ENCODE peak calls at places on chromosomes 5 and 9, in five cellular contexts. One of them, this sample, is unnamed.

GRCh38 chr5:139752506-139753350 is 42.9 kb upstream of the PSD2 start:
- DNase-seq in SK-N-SH: peak; percentile 53
- DNase-seq in K562: peak; percentile 57
- DNase-seq in HepG2: no peak
- DNase-seq in HCT116: no peak
- DNase-seq in this sample: no peak

GRCh38 chr9:113955076-113955752 is 79.1 kb downstream of the ZNF618 start:
- DNase-seq in HCT116: no peak
- DNase-seq in K562: no peak
- DNase-seq in HepG2: no peak
- DNase-seq in SK-N-SH: no peak
- DNase-seq in this sample: no peak

GRCh38 chr9:137486141-137486490 is 27.0 kb upstream of the NSMF start:
- DNase-seq in HepG2: no peak
- DNase-seq in HCT116: no peak
- DNase-seq in SK-N-SH: peak; percentile 15
- DNase-seq in K562: no peak
- DNase-seq in this sample: no peak

GRCh38 chr5:138789771-138790242 is 36.6 kb downstream of the CTNNA1 start:
- DNase-seq in HCT116: peak; percentile 37
- DNase-seq in HepG2: peak; percentile 52
- DNase-seq in SK-N-SH: peak; percentile 52
- DNase-seq in K562: peak; percentile 43
- DNase-seq in this sample: peak; percentile 17

GRCh38 chr5:173530547-173530946 is 85.9 kb downstream of the BOD1 start:
- DNase-seq in HCT116: peak; percentile 18
- DNase-seq in K562: no peak
- DNase-seq in HepG2: peak; percentile 16
- DNase-seq in SK-N-SH: no peak
- DNase-seq in this sample: no peak

GRCh38 chr9:684950-685340 is 156.6 kb upstream of the DMRT1 start:
- DNase-seq in HepG2: peak; percentile 59
- DNase-seq in HCT116: no peak
- DNase-seq in SK-N-SH: no peak
- DNase-seq in K562: no peak
- DNase-seq in this sample: no peak

GRCh38 chr5:126358525-126358924 is 64.7 kb upstream of the GRAMD2B start:
- DNase-seq in HCT116: no peak
- DNase-seq in K562: no peak
- DNase-seq in HepG2: no peak
- DNase-seq in SK-N-SH: no peak
- DNase-seq in this sample: no peak

GRCh38 chr5:91928751-91929521 is 545.8 kb upstream of the ARRDC3 start:
- DNase-seq in HepG2: no peak
- DNase-seq in HCT116: peak; percentile 10
- DNase-seq in SK-N-SH: peak; percentile 25
- DNase-seq in K562: no peak
- DNase-seq in this sample: peak; percentile 38

GRCh38 chr9:111429175-111429574 is 55.0 kb downstream of the ECPAS start:
- DNase-seq in HCT116: no peak
- DNase-seq in K562: no peak
- DNase-seq in HepG2: peak; percentile 85
- DNase-seq in SK-N-SH: no peak
- DNase-seq in this sample: peak; percentile 4

GRCh38 chr9:7234144-7234543 is 476.4 kb downstream of the KDM4C start:
- DNase-seq in HCT116: peak; percentile 41
- DNase-seq in SK-N-SH: peak; percentile 7
- DNase-seq in HepG2: peak; percentile 52
- DNase-seq in K562: peak; percentile 43
- DNase-seq in this sample: no peak

GRCh38 chr9:131875828-131876485 is 136.1 kb upstream of the RAPGEF1 start:
- DNase-seq in K562: no peak
- DNase-seq in SK-N-SH: no peak
- DNase-seq in HepG2: no peak
- DNase-seq in HCT116: no peak
- DNase-seq in this sample: peak; percentile 12

GRCh38 chr5:38423536-38424178 is 132.8 kb downstream of the LIFR start:
- DNase-seq in K562: no peak
- DNase-seq in HepG2: no peak
- DNase-seq in SK-N-SH: no peak
- DNase-seq in HCT116: no peak
- DNase-seq in this sample: no peak

GRCh38 chr9:5442400-5443011 is 4.8 kb upstream of the PLGRKT start:
- DNase-seq in SK-N-SH: peak; percentile 44
- DNase-seq in K562: peak; percentile 17
- DNase-seq in HCT116: no peak
- DNase-seq in HepG2: peak; percentile 57
- DNase-seq in this sample: no peak

GRCh38 chr5:151495330-151495729 is 47.9 kb downstream of the SLC36A1 start:
- DNase-seq in HepG2: no peak
- DNase-seq in K562: no peak
- DNase-seq in HCT116: no peak
- DNase-seq in SK-N-SH: no peak
- DNase-seq in this sample: no peak

GRCh38 chr5:95178046-95178651 is 106.7 kb downstream of the MCTP1 start:
- DNase-seq in HCT116: peak; percentile 29
- DNase-seq in HepG2: peak; percentile 7
- DNase-seq in SK-N-SH: no peak
- DNase-seq in K562: no peak
- DNase-seq in this sample: no peak

GRCh38 chr9:19999491-20000057 is 210.7 kb upstream of the SLC24A2 start:
- DNase-seq in HepG2: no peak
- DNase-seq in HCT116: peak; percentile 49
- DNase-seq in K562: no peak
- DNase-seq in SK-N-SH: no peak
- DNase-seq in this sample: peak; percentile 17

GRCh38 chr9:128558431-128559310 is 6.3 kb downstream of the SPTAN1 start:
- DNase-seq in HCT116: peak; percentile 44
- DNase-seq in SK-N-SH: peak; percentile 72
- DNase-seq in K562: peak; percentile 90
- DNase-seq in HepG2: peak; percentile 53
- DNase-seq in this sample: no peak

GRCh38 chr5:42948961-42949347 is 91.2 kb downstream of the ANXA2R start:
- DNase-seq in HCT116: no peak
- DNase-seq in K562: no peak
- DNase-seq in HepG2: no peak
- DNase-seq in SK-N-SH: no peak
- DNase-seq in this sample: no peak

GRCh38 chr9:132670816-132671371 is 630 bp downstream of the GTF3C4 start:
- DNase-seq in HepG2: no peak
- DNase-seq in K562: peak; percentile 48
- DNase-seq in HCT116: no peak
- DNase-seq in SK-N-SH: peak; percentile 70
- DNase-seq in this sample: no peak

GRCh38 chr9:120583958-120584369 is 4.0 kb upstream of the CDK5RAP2 start:
- DNase-seq in HepG2: peak; percentile 85
- DNase-seq in K562: peak; percentile 58
- DNase-seq in SK-N-SH: peak; percentile 62
- DNase-seq in HCT116: peak; percentile 16
- DNase-seq in this sample: no peak

GRCh38 chr9:16540996-16541668 is 329.3 kb downstream of the BNC2 start:
- DNase-seq in HCT116: no peak
- DNase-seq in K562: no peak
- DNase-seq in SK-N-SH: no peak
- DNase-seq in HepG2: no peak
- DNase-seq in this sample: no peak

DNA sequence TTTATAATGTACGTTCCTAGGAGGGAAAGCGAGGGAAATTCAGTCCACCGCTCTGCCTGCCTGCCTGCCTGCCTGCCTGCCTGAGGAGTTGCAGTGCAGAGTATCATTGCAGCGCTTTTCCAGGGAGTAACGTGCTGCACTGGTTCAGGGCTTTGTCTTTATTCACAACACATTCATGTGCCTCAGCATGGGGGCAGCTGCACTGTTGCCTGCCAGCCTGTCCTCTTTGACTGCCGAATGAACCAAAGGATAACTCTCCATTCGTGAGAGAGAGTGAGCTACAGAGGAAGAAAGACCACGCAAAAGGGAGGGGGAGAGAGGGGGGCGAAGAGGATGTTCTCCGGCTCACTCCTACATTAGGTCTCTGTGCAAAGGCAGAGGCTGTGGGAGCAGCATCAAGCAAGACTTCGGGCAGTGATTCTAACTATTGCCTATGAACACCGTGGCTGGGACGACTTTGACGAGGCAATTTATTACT is 791.2 kb downstream of the MAT2B start:
- DNase-seq in HepG2: no peak
- DNase-seq in HCT116: no peak
- DNase-seq in K562: no peak
- DNase-seq in SK-N-SH: no peak
- DNase-seq in this sample: no peak
- TF ChIP-seq SIN3A in HepG2: no peak
- TF ChIP-seq SIN3A in HCT116: no peak
- TF ChIP-seq SIN3A in K562: no peak
- TF ChIP-seq SIN3A in SK-N-SH: no peak
- TF ChIP-seq SIN3A in this sample: no peak

GRCh38 chr9:14520341-14520740 is 172.9 kb downstream of the ZDHHC21 start:
- DNase-seq in HCT116: no peak
- DNase-seq in HepG2: no peak
- DNase-seq in SK-N-SH: no peak
- DNase-seq in K562: no peak
- DNase-seq in this sample: no peak

GRCh38 chr9:14515564-14516198 is 177.6 kb downstream of the ZDHHC21 start:
- DNase-seq in SK-N-SH: peak; percentile 42
- DNase-seq in HCT116: no peak
- DNase-seq in HepG2: no peak
- DNase-seq in K562: no peak
- DNase-seq in this sample: no peak

GRCh38 chr9:14515049-14515448 is 178.2 kb downstream of the ZDHHC21 start:
- DNase-seq in HepG2: no peak
- DNase-seq in HCT116: no peak
- DNase-seq in SK-N-SH: no peak
- DNase-seq in K562: no peak
- DNase-seq in this sample: no peak

GRCh38 chr9:14512942-14513341 is 180.3 kb downstream of the ZDHHC21 start:
- DNase-seq in HCT116: no peak
- DNase-seq in SK-N-SH: no peak
- DNase-seq in HepG2: no peak
- DNase-seq in K562: no peak
- DNase-seq in this sample: no peak

GRCh38 chr9:14517154-14517906 is 175.9 kb downstream of the ZDHHC21 start:
- DNase-seq in K562: no peak
- DNase-seq in HCT116: no peak
- DNase-seq in HepG2: no peak
- DNase-seq in SK-N-SH: peak; percentile 36
- DNase-seq in this sample: no peak
- TF ChIP-seq SIN3A in K562: no peak
- TF ChIP-seq SIN3A in HCT116: no peak
- TF ChIP-seq SIN3A in HepG2: no peak
- TF ChIP-seq SIN3A in SK-N-SH: no peak
- TF ChIP-seq SIN3A in this sample: no peak

GRCh38 chr5:180126716-180127681 is 55.4 kb upstream of the RNF130 start:
- DNase-seq in HCT116: no peak
- DNase-seq in K562: peak; percentile 79
- DNase-seq in HepG2: no peak
- DNase-seq in SK-N-SH: peak; percentile 92
- DNase-seq in this sample: no peak
- TF ChIP-seq SIN3A in HCT116: no peak
- TF ChIP-seq SIN3A in K562: no peak
- TF ChIP-seq SIN3A in HepG2: no peak
- TF ChIP-seq SIN3A in SK-N-SH: no peak
- TF ChIP-seq SIN3A in this sample: no peak

GRCh38 chr9:1837453-1838084 is 177.6 kb upstream of the SMARCA2 start:
- DNase-seq in HepG2: peak; percentile 61
- DNase-seq in K562: peak; percentile 33
- DNase-seq in HCT116: no peak
- DNase-seq in SK-N-SH: peak; percentile 36
- DNase-seq in this sample: peak; percentile 18
- TF ChIP-seq SIN3A in HepG2: no peak
- TF ChIP-seq SIN3A in K562: no peak
- TF ChIP-seq SIN3A in HCT116: no peak
- TF ChIP-seq SIN3A in SK-N-SH: no peak
- TF ChIP-seq SIN3A in this sample: no peak

GRCh38 chr5:61139094-61139873 is 23.0 kb downstream of the SMIM15 start:
- DNase-seq in HepG2: no peak
- DNase-seq in SK-N-SH: peak; percentile 11
- DNase-seq in K562: no peak
- DNase-seq in HCT116: no peak
- DNase-seq in this sample: no peak
- TF ChIP-seq SIN3A in HepG2: no peak
- TF ChIP-seq SIN3A in SK-N-SH: no peak
- TF ChIP-seq SIN3A in K562: no peak
- TF ChIP-seq SIN3A in HCT116: no peak
- TF ChIP-seq SIN3A in this sample: no peak

GRCh38 chr5:115936031-115936430 is 26.2 kb upstream of the LVRN start:
- DNase-seq in HepG2: no peak
- DNase-seq in HCT116: no peak
- DNase-seq in K562: no peak
- DNase-seq in SK-N-SH: no peak
- DNase-seq in this sample: no peak
- TF ChIP-seq SIN3A in HepG2: no peak
- TF ChIP-seq SIN3A in HCT116: no peak
- TF ChIP-seq SIN3A in K562: no peak
- TF ChIP-seq SIN3A in SK-N-SH: no peak
- TF ChIP-seq SIN3A in this sample: no peak

DNA sequence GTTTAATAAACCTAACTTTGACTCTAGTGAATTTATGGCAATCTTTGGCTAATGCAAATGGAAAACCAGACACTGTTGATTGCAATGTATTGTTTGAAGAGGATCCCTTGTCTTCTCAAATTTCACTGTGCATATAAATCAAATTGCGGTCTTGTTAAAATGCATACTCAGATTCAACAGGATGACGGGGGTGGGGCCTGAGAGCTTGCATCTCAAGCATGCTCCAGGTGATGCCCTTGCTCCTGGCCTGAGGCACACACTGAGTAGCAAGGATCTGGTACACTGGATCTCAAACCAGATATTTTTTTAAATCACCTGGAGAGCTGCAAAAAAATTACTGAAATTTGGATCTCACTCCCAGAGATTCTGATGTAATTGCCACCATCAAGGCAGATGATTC is 463.7 kb downstream of the DNAH5 start:
- DNase-seq in K562: no peak
- DNase-seq in HepG2: no peak
- DNase-seq in HCT116: no peak
- DNase-seq in SK-N-SH: no peak
- DNase-seq in this sample: no peak
- TF ChIP-seq SIN3A in K562: no peak
- TF ChIP-seq SIN3A in HepG2: no peak
- TF ChIP-seq SIN3A in HCT116: no peak
- TF ChIP-seq SIN3A in SK-N-SH: no peak
- TF ChIP-seq SIN3A in this sample: no peak